ENCODE peak calls at places on chromosomes 5 and 9, in eight cellular contexts. One of them, this sample, is unnamed.

GRCh38 chr5:74966151-74967050 is 86.0 kb downstream of the GCNT4 start:
- DNase-seq in hepatocyte: no peak
- DNase-seq in GM23248: peak; percentile 8
- DNase-seq in PC-3: no peak
- DNase-seq in HCT116: no peak
- DNase-seq in MM.1S: no peak
- DNase-seq in GM23338: peak; percentile 18
- DNase-seq in neural progenitor cell: no peak
- DNase-seq in this sample: no peak

GRCh38 chr5:132506094-132506692 is 15.6 kb upstream of the IRF1 start:
- DNase-seq in hepatocyte: peak; percentile 68
- DNase-seq in GM23248: peak; percentile 95
- DNase-seq in PC-3: peak; percentile 48
- DNase-seq in HCT116: peak; percentile 35
- DNase-seq in MM.1S: peak; percentile 69
- DNase-seq in GM23338: peak; percentile 60
- DNase-seq in neural progenitor cell: peak; percentile 35
- DNase-seq in this sample: peak; percentile 48

GRCh38 chr5:180492226-180492903 is 1.8 kb upstream of the CNOT6 start:
- DNase-seq in hepatocyte: no peak
- DNase-seq in GM23248: no peak
- DNase-seq in PC-3: no peak
- DNase-seq in HCT116: no peak
- DNase-seq in MM.1S: no peak
- DNase-seq in GM23338: no peak
- DNase-seq in neural progenitor cell: no peak
- DNase-seq in this sample: no peak

GRCh38 chr9:83981126-83981871 is 694 bp downstream of the RMI1 start:
- DNase-seq in hepatocyte: peak; percentile 73
- DNase-seq in GM23248: peak; percentile 77
- DNase-seq in PC-3: peak; percentile 43
- DNase-seq in HCT116: no peak
- DNase-seq in MM.1S: peak; percentile 50
- DNase-seq in GM23338: peak; percentile 47
- DNase-seq in neural progenitor cell: peak; percentile 53
- DNase-seq in this sample: peak; percentile 48

GRCh38 chr9:124392254-124392653 is 23.0 kb downstream of the PSMB7 start:
- DNase-seq in hepatocyte: no peak
- DNase-seq in GM23248: no peak
- DNase-seq in PC-3: no peak
- DNase-seq in HCT116: no peak
- DNase-seq in MM.1S: no peak
- DNase-seq in GM23338: no peak
- DNase-seq in neural progenitor cell: no peak
- DNase-seq in this sample: no peak

GRCh38 chr9:120913673-120914266 is 12.8 kb downstream of the TRAF1 start:
- DNase-seq in hepatocyte: no peak
- DNase-seq in GM23248: peak; percentile 12
- DNase-seq in PC-3: no peak
- DNase-seq in HCT116: no peak
- DNase-seq in MM.1S: peak; percentile 14
- DNase-seq in GM23338: peak; percentile 60
- DNase-seq in neural progenitor cell: peak; percentile 46
- DNase-seq in this sample: no peak

GRCh38 chr5:10896016-10896415 is 135.0 kb upstream of the DAP start:
- DNase-seq in hepatocyte: peak; percentile 27
- DNase-seq in GM23248: no peak
- DNase-seq in PC-3: peak; percentile 77
- DNase-seq in HCT116: no peak
- DNase-seq in MM.1S: no peak
- DNase-seq in GM23338: no peak
- DNase-seq in neural progenitor cell: no peak
- DNase-seq in this sample: no peak

GRCh38 chr9:110578896-110579752 is at the start of gene SVEP1:
- DNase-seq in hepatocyte: peak; percentile 58
- DNase-seq in GM23248: peak; percentile 92
- DNase-seq in PC-3: no peak
- DNase-seq in HCT116: no peak
- DNase-seq in MM.1S: no peak
- DNase-seq in GM23338: peak; percentile 70
- DNase-seq in neural progenitor cell: peak; percentile 75
- DNase-seq in this sample: peak; percentile 75

GRCh38 chr5:27353970-27354369 is 315.6 kb upstream of the CDH9 start:
- DNase-seq in hepatocyte: no peak
- DNase-seq in GM23248: no peak
- DNase-seq in PC-3: no peak
- DNase-seq in HCT116: no peak
- DNase-seq in MM.1S: no peak
- DNase-seq in GM23338: no peak
- DNase-seq in neural progenitor cell: no peak
- DNase-seq in this sample: no peak

GRCh38 chr5:176152191-176152932 is 85.9 kb upstream of the SIMC1 start:
- DNase-seq in hepatocyte: no peak
- DNase-seq in GM23248: no peak
- DNase-seq in PC-3: no peak
- DNase-seq in HCT116: no peak
- DNase-seq in MM.1S: no peak
- DNase-seq in GM23338: peak; percentile 77
- DNase-seq in neural progenitor cell: peak; percentile 93
- DNase-seq in this sample: peak; percentile 37

GRCh38 chr5:20572560-20572959 is 584.6 kb upstream of the CDH18 start:
- DNase-seq in hepatocyte: peak; percentile 13
- DNase-seq in GM23248: peak; percentile 31
- DNase-seq in PC-3: peak; percentile 93
- DNase-seq in HCT116: no peak
- DNase-seq in MM.1S: no peak
- DNase-seq in GM23338: peak; percentile 19
- DNase-seq in neural progenitor cell: peak; percentile 5
- DNase-seq in this sample: no peak

GRCh38 chr5:128237504-128237903 is 153.9 kb downstream of the SLC12A2 start:
- DNase-seq in hepatocyte: peak; percentile 24
- DNase-seq in GM23248: peak; percentile 61
- DNase-seq in PC-3: no peak
- DNase-seq in HCT116: no peak
- DNase-seq in MM.1S: no peak
- DNase-seq in GM23338: no peak
- DNase-seq in neural progenitor cell: no peak
- DNase-seq in this sample: no peak

GRCh38 chr5:99258819-99259218 is 330.0 kb upstream of the CHD1 start:
- DNase-seq in hepatocyte: no peak
- DNase-seq in GM23248: no peak
- DNase-seq in PC-3: no peak
- DNase-seq in HCT116: no peak
- DNase-seq in MM.1S: no peak
- DNase-seq in GM23338: no peak
- DNase-seq in neural progenitor cell: no peak
- DNase-seq in this sample: no peak

GRCh38 chr5:135662104-135662503 is 83.3 kb upstream of the CXCL14 start:
- DNase-seq in hepatocyte: no peak
- DNase-seq in GM23248: no peak
- DNase-seq in PC-3: no peak
- DNase-seq in HCT116: no peak
- DNase-seq in MM.1S: no peak
- DNase-seq in GM23338: no peak
- DNase-seq in neural progenitor cell: no peak
- DNase-seq in this sample: no peak

GRCh38 chr5:125190232-125191051 is 444.0 kb upstream of the ZNF608 start:
- DNase-seq in hepatocyte: peak; percentile 17
- DNase-seq in GM23248: no peak
- DNase-seq in PC-3: peak; percentile 49
- DNase-seq in HCT116: no peak
- DNase-seq in MM.1S: no peak
- DNase-seq in GM23338: peak; percentile 28
- DNase-seq in neural progenitor cell: no peak
- DNase-seq in this sample: peak; percentile 40

GRCh38 chr5:14663734-14664269 is 716 bp upstream of the OTULIN start:
- DNase-seq in hepatocyte: peak; percentile 23
- DNase-seq in GM23248: peak; percentile 63
- DNase-seq in PC-3: no peak
- DNase-seq in HCT116: no peak
- DNase-seq in MM.1S: peak; percentile 70
- DNase-seq in GM23338: no peak
- DNase-seq in neural progenitor cell: peak; percentile 33
- DNase-seq in this sample: peak; percentile 54

GRCh38 chr9:23611874-23612273 is 214.2 kb downstream of the ELAVL2 start:
- DNase-seq in hepatocyte: no peak
- DNase-seq in GM23248: no peak
- DNase-seq in PC-3: no peak
- DNase-seq in HCT116: no peak
- DNase-seq in MM.1S: no peak
- DNase-seq in GM23338: no peak
- DNase-seq in neural progenitor cell: no peak
- DNase-seq in this sample: no peak

GRCh38 chr5:54470677-54471076 is 15.2 kb downstream of the HSPB3 start:
- DNase-seq in hepatocyte: no peak
- DNase-seq in GM23248: peak; percentile 81
- DNase-seq in PC-3: no peak
- DNase-seq in HCT116: no peak
- DNase-seq in MM.1S: no peak
- DNase-seq in GM23338: no peak
- DNase-seq in neural progenitor cell: no peak
- DNase-seq in this sample: no peak

GRCh38 chr5:8188874-8189588 is 320.1 kb downstream of the MTRR start:
- DNase-seq in hepatocyte: no peak
- DNase-seq in GM23248: no peak
- DNase-seq in PC-3: peak; percentile 82
- DNase-seq in HCT116: no peak
- DNase-seq in MM.1S: peak; percentile 49
- DNase-seq in GM23338: no peak
- DNase-seq in neural progenitor cell: no peak
- DNase-seq in this sample: no peak

GRCh38 chr9:35826071-35826701 is 2.3 kb downstream of the FAM221B start:
- DNase-seq in hepatocyte: peak; percentile 73
- DNase-seq in GM23248: peak; percentile 77
- DNase-seq in PC-3: peak; percentile 64
- DNase-seq in HCT116: peak; percentile 44
- DNase-seq in MM.1S: peak; percentile 70
- DNase-seq in GM23338: peak; percentile 83
- DNase-seq in neural progenitor cell: peak; percentile 55
- DNase-seq in this sample: peak; percentile 64

GRCh38 chr5:140258016-140258415 is 44.9 kb downstream of the PFDN1 start:
- DNase-seq in hepatocyte: no peak
- DNase-seq in GM23248: peak; percentile 53
- DNase-seq in PC-3: no peak
- DNase-seq in HCT116: no peak
- DNase-seq in MM.1S: no peak
- DNase-seq in GM23338: no peak
- DNase-seq in neural progenitor cell: no peak
- DNase-seq in this sample: no peak

DNA sequence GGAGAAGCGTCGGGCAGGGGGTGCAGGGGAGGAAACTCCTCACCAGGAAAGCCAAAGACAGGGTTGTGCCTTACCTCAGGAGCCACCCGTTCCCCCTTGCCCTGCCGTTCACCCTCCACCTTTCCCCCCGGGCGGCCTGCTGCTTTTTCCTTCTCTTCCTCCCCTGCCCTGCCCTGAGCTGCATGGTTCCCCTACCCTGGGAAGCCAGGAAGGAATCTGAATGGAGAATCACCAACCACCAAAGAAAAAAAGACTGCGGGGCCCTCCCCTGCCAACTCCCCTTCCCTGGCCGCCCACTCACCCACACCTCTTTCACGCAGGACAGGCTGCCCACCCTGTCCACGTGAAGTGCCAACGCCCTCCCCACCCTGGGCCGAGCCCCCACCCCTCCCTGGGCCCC is 815 bp upstream of the NFX1 start:
- DNase-seq in hepatocyte: peak; percentile 34
- DNase-seq in GM23248: peak; percentile 43
- DNase-seq in PC-3: no peak
- DNase-seq in HCT116: no peak
- DNase-seq in MM.1S: no peak
- DNase-seq in GM23338: peak; percentile 13
- DNase-seq in neural progenitor cell: peak; percentile 7
- DNase-seq in this sample: peak; percentile 38
- TF ChIP-seq EZH2phosphoT487 in hepatocyte: no peak
- TF ChIP-seq EZH2phosphoT487 in GM23248: no peak
- TF ChIP-seq EZH2phosphoT487 in PC-3: no peak
- TF ChIP-seq EZH2phosphoT487 in HCT116: no peak
- TF ChIP-seq EZH2phosphoT487 in MM.1S: no peak
- TF ChIP-seq EZH2phosphoT487 in GM23338: no peak
- TF ChIP-seq EZH2phosphoT487 in neural progenitor cell: no peak
- TF ChIP-seq EZH2phosphoT487 in this sample: no peak

DNA sequence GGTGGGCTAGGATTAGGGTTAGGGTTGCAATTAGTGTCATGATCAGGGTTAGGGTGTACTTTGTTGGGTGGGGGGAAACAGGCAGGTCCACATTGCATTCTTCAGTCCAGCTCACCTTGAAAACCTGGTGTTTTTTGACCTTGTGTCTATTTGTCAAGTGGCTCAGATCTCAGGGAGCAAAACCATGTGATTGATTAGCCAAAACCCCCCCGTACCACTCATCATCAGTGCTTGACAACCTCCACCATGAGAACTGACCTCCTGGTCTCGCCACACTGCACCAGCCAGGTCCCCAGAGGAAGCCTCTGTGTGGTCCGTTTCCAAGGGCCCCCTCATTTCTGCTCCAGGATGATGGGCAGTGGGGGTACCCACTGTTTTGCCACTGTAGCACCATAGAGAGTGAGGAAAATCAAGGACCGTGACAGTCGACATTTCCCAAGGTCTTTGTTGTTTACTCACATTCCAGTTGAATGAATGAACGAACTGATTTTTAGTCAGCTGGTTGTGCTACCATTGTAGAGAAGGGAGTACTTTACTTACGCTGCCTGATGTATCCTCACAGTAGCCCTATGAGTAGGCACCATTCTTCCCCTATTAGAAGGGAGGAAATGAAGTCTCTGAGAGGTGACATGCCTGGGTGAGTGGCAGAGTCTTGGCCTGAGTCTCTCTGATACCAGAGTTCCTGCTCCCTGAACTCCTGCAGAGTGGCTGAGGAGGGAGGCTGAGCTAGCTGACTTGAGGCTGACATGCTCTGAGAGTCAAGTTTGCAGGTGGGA is 84.8 kb downstream of the RAD23B start:
- DNase-seq in hepatocyte: no peak
- DNase-seq in GM23248: no peak
- DNase-seq in PC-3: peak; percentile 23
- DNase-seq in HCT116: no peak
- DNase-seq in MM.1S: no peak
- DNase-seq in GM23338: no peak
- DNase-seq in neural progenitor cell: no peak
- DNase-seq in this sample: no peak
- TF ChIP-seq EZH2phosphoT487 in hepatocyte: no peak
- TF ChIP-seq EZH2phosphoT487 in GM23248: no peak
- TF ChIP-seq EZH2phosphoT487 in PC-3: no peak
- TF ChIP-seq EZH2phosphoT487 in HCT116: no peak
- TF ChIP-seq EZH2phosphoT487 in MM.1S: no peak
- TF ChIP-seq EZH2phosphoT487 in GM23338: no peak
- TF ChIP-seq EZH2phosphoT487 in neural progenitor cell: no peak
- TF ChIP-seq EZH2phosphoT487 in this sample: no peak

GRCh38 chr9:136399176-136400037 is 563 bp downstream of the SNAPC4 start:
- DNase-seq in hepatocyte: peak; percentile 67
- DNase-seq in GM23248: peak; percentile 65
- DNase-seq in PC-3: peak; percentile 22
- DNase-seq in HCT116: no peak
- DNase-seq in MM.1S: peak; percentile 38
- DNase-seq in GM23338: peak; percentile 36
- DNase-seq in neural progenitor cell: peak; percentile 48
- DNase-seq in this sample: peak; percentile 61
- TF ChIP-seq EZH2phosphoT487 in hepatocyte: no peak
- TF ChIP-seq EZH2phosphoT487 in GM23248: no peak
- TF ChIP-seq EZH2phosphoT487 in PC-3: no peak
- TF ChIP-seq EZH2phosphoT487 in HCT116: no peak
- TF ChIP-seq EZH2phosphoT487 in MM.1S: no peak
- TF ChIP-seq EZH2phosphoT487 in GM23338: no peak
- TF ChIP-seq EZH2phosphoT487 in neural progenitor cell: no peak
- TF ChIP-seq EZH2phosphoT487 in this sample: no peak

GRCh38 chr9:34651876-34652602 is at the start of gene IL11RA:
- DNase-seq in hepatocyte: peak; percentile 92
- DNase-seq in GM23248: peak; percentile 84
- DNase-seq in PC-3: peak; percentile 68
- DNase-seq in HCT116: peak; percentile 80
- DNase-seq in MM.1S: peak; percentile 41
- DNase-seq in GM23338: peak; percentile 96
- DNase-seq in neural progenitor cell: peak; percentile 95
- DNase-seq in this sample: no peak
- TF ChIP-seq EZH2phosphoT487 in hepatocyte: no peak
- TF ChIP-seq EZH2phosphoT487 in GM23248: no peak
- TF ChIP-seq EZH2phosphoT487 in PC-3: no peak
- TF ChIP-seq EZH2phosphoT487 in HCT116: no peak
- TF ChIP-seq EZH2phosphoT487 in MM.1S: no peak
- TF ChIP-seq EZH2phosphoT487 in GM23338: no peak
- TF ChIP-seq EZH2phosphoT487 in neural progenitor cell: no peak
- TF ChIP-seq EZH2phosphoT487 in this sample: no peak

This sample was measured in SK-N-SH.